ENCODE peak calls at places on chromosomes 16 and 17, in seven cellular contexts. G is AG09309, P is HFFc6, J is breast epithelium, Q is foreskin fibroblast, K is cardiac fibroblast, T is pancreas. U is an unnamed sample.

GRCh38 chr16:88639231-88640038 is 1.1 kb downstream of the IL17C start:
- DNase-seq in Q (no peak), K (no peak), T (peak), G (no peak), J (no peak), P (no peak), U (peak)

GRCh38 chr17:42337442-42337841 is 49.1 kb downstream of the STAT5A start:
- DNase-seq in J (no peak), Q (peak), P (no peak), G (peak), T (no peak), K (no peak), U (no peak)

GRCh38 chr16:65285128-65286120 is 163.6 kb upstream of the CDH11 start:
- DNase-seq in G (no peak), T (no peak), Q (no peak), J (no peak), P (no peak), K (peak), U (no peak)

GRCh38 chr17:6831662-6832263 is at the start of gene TEKT1:
- DNase-seq in P (peak), G (no peak), K (peak), T (peak), Q (peak), J (peak), U (peak)

GRCh38 chr17:64441772-64442549 is 7.0 kb upstream of the MILR1 start:
- DNase-seq in G (no peak), K (peak), J (no peak), T (no peak), Q (peak), P (peak), U (peak)

GRCh38 chr16:86984975-86985655 is 332.1 kb downstream of the C16orf95 start:
- DNase-seq in K (no peak), J (peak), T (no peak), G (no peak), P (no peak), Q (no peak), U (no peak)

GRCh38 chr17:39735882-39736281 is 1.9 kb upstream of the GRB7 start:
- DNase-seq in Q (no peak), J (no peak), K (no peak), T (no peak), P (no peak), G (no peak), U (no peak)

GRCh38 chr16:11310997-11311561 is 29.9 kb upstream of the PRM1 start:
- DNase-seq in J (no peak), P (no peak), G (no peak), T (no peak), Q (no peak), K (no peak), U (no peak)

GRCh38 chr17:42201155-42201772 is 7.0 kb upstream of the GHDC start:
- DNase-seq in P (no peak), Q (no peak), G (no peak), K (peak), T (peak), J (no peak), U (no peak)

GRCh38 chr16:69204106-69204655 is 17.2 kb downstream of the SNTB2 start:
- DNase-seq in Q (no peak), T (no peak), K (no peak), G (no peak), P (no peak), J (no peak), U (no peak)

GRCh38 chr17:78498848-78499247 is 78.3 kb downstream of the DNAH17 start:
- DNase-seq in Q (no peak), T (no peak), K (no peak), P (no peak), G (no peak), J (no peak), U (no peak)

GRCh38 chr17:78396436-78397335 is 18.2 kb downstream of the PGS1 start:
- DNase-seq in T (peak), K (peak), P (no peak), G (no peak), Q (no peak), J (peak), U (no peak)

GRCh38 chr17:40070895-40071719 is 8.3 kb downstream of the THRA start:
- DNase-seq in P (no peak), T (peak), J (no peak), G (no peak), K (no peak), Q (no peak), U (peak)

GRCh38 chr17:46152423-46152822 is 40.8 kb downstream of the KANSL1 start:
- DNase-seq in P (no peak), K (no peak), G (no peak), T (no peak), Q (no peak), J (no peak), U (no peak)

GRCh38 chr17:66432996-66433556 is 130.7 kb downstream of the PRKCA start:
- DNase-seq in K (peak), J (no peak), Q (no peak), T (no peak), P (peak), G (no peak), U (peak)

GRCh38 chr17:56098746-56099145 is 54.5 kb upstream of the ANKFN1 start:
- DNase-seq in K (no peak), Q (no peak), G (no peak), T (no peak), J (no peak), P (no peak), U (no peak)

GRCh38 chr16:12866981-12867551 is 34.3 kb upstream of the SHISA9 start:
- DNase-seq in G (no peak), T (no peak), P (no peak), Q (no peak), K (no peak), J (no peak), U (no peak)

GRCh38 chr16:78988361-78988992 is 612.1 kb downstream of the MAF start:
- DNase-seq in T (no peak), K (no peak), Q (no peak), J (no peak), P (no peak), G (no peak), U (no peak)

GRCh38 chr16:81140930-81141780 is 45.0 kb upstream of the GCSH start:
- DNase-seq in G (no peak), K (no peak), Q (no peak), J (no peak), P (no peak), T (no peak), U (no peak)

GRCh38 chr16:167117-167462 is 1.3 kb downstream of the HBM start:
- DNase-seq in G (no peak), P (no peak), T (no peak), K (no peak), Q (no peak), J (no peak), U (no peak)

GRCh38 chr17:63826468-63827001 is 696 bp upstream of the PSMC5 start:
- DNase-seq in K (peak), Q (no peak), G (no peak), P (peak), J (no peak), T (peak), U (no peak)

GRCh38 chr16:28259091-28259780 is 33.1 kb upstream of the SBK1 start:
- DNase-seq in K (no peak), Q (no peak), G (no peak), J (no peak), P (no peak), T (no peak), U (peak)

GRCh38 chr17:40071720-40072480 is 9.1 kb downstream of the THRA start:
- DNase-seq in P (no peak), T (peak), K (peak), Q (no peak), J (peak), G (no peak), U (peak)

GRCh38 chr16:56191807-56192643 is 736 bp downstream of the GNAO1 start:
- DNase-seq in Q (no peak), G (no peak), T (peak), P (no peak), J (no peak), K (no peak), U (no peak)

GRCh38 chr16:88622125-88622524 is 16.2 kb upstream of the IL17C start:
- DNase-seq in Q (no peak), G (no peak), J (no peak), K (no peak), T (no peak), P (no peak), U (no peak)

GRCh38 chr16:27468941-27469531 is 67.1 kb downstream of the IL21R start:
- DNase-seq in G (no peak), J (no peak), T (peak), P (no peak), Q (no peak), K (no peak), U (peak)

GRCh38 chr17:19343256-19343630 is 19.3 kb downstream of the B9D1 start:
- DNase-seq in Q (no peak), T (no peak), K (no peak), J (peak), P (no peak), G (no peak), U (peak)

GRCh38 chr16:19114359-19115147 is 789 bp downstream of the ITPRIPL2 start:
- DNase-seq in K (peak), J (peak), P (peak), Q (peak), G (no peak), T (peak), U (peak)

GRCh38 chr17:7095642-7096041 is 15.6 kb upstream of the CLEC10A start:
- DNase-seq in T (no peak), Q (no peak), P (no peak), K (no peak), J (no peak), G (no peak), U (no peak)

GRCh38 chr16:22151599-22151998 is 10.7 kb upstream of the SDR42E2 start:
- DNase-seq in T (no peak), G (no peak), P (no peak), J (no peak), Q (no peak), K (no peak), U (no peak)

GRCh38 chr16:15643453-15644305 is 725 bp upstream of the MARF1 start:
- DNase-seq in K (peak), J (no peak), T (no peak), G (peak), Q (peak), P (peak), U (no peak)

GRCh38 chr17:56440391-56440790 is 153.1 kb upstream of the NOG start:
- DNase-seq in T (no peak), G (no peak), Q (peak), P (peak), J (no peak), K (no peak), U (no peak)

GRCh38 chr16:88453217-88453531 is at the start of gene ZFPM1:
- DNase-seq in P (no peak), Q (no peak), T (no peak), G (no peak), J (no peak), K (no peak), U (no peak)

GRCh38 chr17:48544356-48545021 is 420 bp downstream of the HOXB2 start:
- DNase-seq in J (peak), T (peak), K (peak), Q (peak), G (no peak), P (no peak), U (peak)

GRCh38 chr16:73232555-73233422 is 184.9 kb upstream of the ZFHX3 start:
- DNase-seq in P (peak), G (peak), K (peak), J (no peak), T (no peak), Q (peak), U (no peak)

GRCh38 chr16:70685938-70686375 is at the start of gene MTSS2:
- DNase-seq in T (peak), G (peak), P (peak), J (peak), Q (peak), K (peak), U (peak)
- TF ChIP-seq CTCF in T (no peak), G (no peak), P (no peak), J (no peak), Q (no peak), K (no peak), U (no peak)

GRCh38 chr16:5323284-5323683 is 225.7 kb upstream of the EEF2KMT start:
- DNase-seq in Q (no peak), G (no peak), J (no peak), K (no peak), T (no peak), P (no peak), U (no peak)
- TF ChIP-seq CTCF in Q (no peak), G (no peak), J (no peak), K (no peak), T (no peak), P (no peak), U (no peak)

DNA sequence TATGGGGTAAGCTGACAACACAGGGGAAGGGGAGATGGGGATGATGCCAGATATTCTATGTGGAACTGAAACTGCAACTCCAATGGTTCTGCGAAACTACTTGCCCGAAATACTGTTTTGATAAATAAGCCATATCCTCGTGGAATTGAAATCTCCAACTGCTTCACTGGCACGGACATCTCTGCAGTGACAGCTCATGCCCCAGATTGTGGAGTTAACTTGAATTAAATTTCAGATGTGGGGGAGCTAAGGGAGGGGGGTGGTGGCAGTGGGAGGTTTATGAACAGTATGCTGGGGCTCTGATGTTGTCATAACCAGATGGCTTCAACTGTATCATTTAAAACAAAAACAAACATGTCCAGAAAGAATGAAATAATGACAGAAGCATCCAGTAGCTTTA is 21.8 kb downstream of the NXPH3 start:
- DNase-seq in J (no peak), T (no peak), Q (no peak), P (no peak), K (no peak), G (no peak), U (no peak)
- TF ChIP-seq CTCF in J (no peak), T (no peak), Q (no peak), P (no peak), K (no peak), G (no peak), U (no peak)

DNA sequence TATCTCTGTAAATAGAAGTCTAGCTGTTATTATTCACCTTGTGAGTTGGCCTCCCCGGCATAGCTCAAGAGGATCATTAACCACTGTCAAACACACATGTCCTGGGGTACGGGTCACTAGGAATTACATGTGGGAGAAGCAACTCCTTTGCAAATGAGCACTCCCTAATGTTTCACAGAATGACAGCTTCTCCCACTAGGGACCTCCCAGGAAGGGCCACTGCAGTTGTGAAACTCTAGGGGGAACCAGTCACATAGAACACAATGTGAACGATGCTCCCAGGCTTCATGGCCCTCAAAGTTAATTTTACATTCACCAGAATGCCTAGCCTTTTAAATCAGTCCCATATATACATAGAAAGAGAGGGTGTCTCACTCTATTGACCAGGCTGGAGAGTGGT is 12.4 kb upstream of the ZNF19 start:
- DNase-seq in T (no peak), J (no peak), K (no peak), G (no peak), Q (no peak), P (no peak), U (no peak)
- TF ChIP-seq CTCF in T (no peak), J (no peak), K (no peak), G (peak), Q (no peak), P (no peak), U (no peak)

U was measured in upper lobe of left lung.